ENCODE peak calls at places on chromosomes 13 and 19, in nine cellular contexts. S is stimulated activated naive CD8-positive, alpha-beta T cell treated with anti-CD3 and anti-CD28 coated beads, Interleukin-15, amount 100 ng/mL, for 72 hours; C is HCT116; M is activated naive CD8-positive, alpha-beta T cell treated with anti-CD3 and anti-CD28 coated beads, Interleukin-2, amount 50 U/mL, for 24 hours; K is activated CD8-positive, alpha-beta T cell treated with anti-CD3 and anti-CD28 coated beads for 36 hours; E is body of pancreas; Q is PC-3; A is naive thymus-derived CD4-positive, alpha-beta T cell; U is left ventricle myocardium superior. Y is an unnamed sample.
A peak's percentile ranks its signal among the peaks of the same experiment; 100 is the strongest.

GRCh38 chr13:70792121-70792520 is 683.9 kb upstream of the KLHL1 start:
- ATAC-seq in S (no peak), C (no peak), M (no peak), K (no peak), E (no peak), Q (no peak), A (no peak), U (no peak), Y (no peak)

GRCh38 chr13:106210327-106210726 is 325.1 kb downstream of the EFNB2 start:
- ATAC-seq in S (no peak), C (no peak), M (no peak), K (no peak), E (no peak), Q (no peak), A (no peak), U (no peak), Y (no peak)

GRCh38 chr13:32041429-32041828 is 9.9 kb downstream of the FRY start:
- ATAC-seq in S (no peak), C (no peak), M (peak; percentile 54), K (no peak), E (no peak), Q (no peak), A (no peak), U (no peak), Y (peak; percentile 78)

GRCh38 chr19:55208880-55209429 is 346 bp downstream of the PTPRH start:
- ATAC-seq in S (no peak), C (no peak), M (no peak), K (no peak), E (no peak), Q (no peak), A (no peak), U (no peak), Y (no peak)

GRCh38 chr13:30044932-30045331 is 194.5 kb upstream of the UBL3 start:
- ATAC-seq in S (no peak), C (no peak), M (no peak), K (no peak), E (no peak), Q (no peak), A (no peak), U (no peak), Y (no peak)

GRCh38 chr19:47539747-47540311 is 25.0 kb upstream of the NAPA start:
- ATAC-seq in S (no peak), C (no peak), M (no peak), K (peak; percentile 27), E (no peak), Q (no peak), A (peak; percentile 60), U (no peak), Y (no peak)

GRCh38 chr13:104577029-104577820 is 1511.0 kb upstream of the SLC10A2 start:
- ATAC-seq in S (no peak), C (no peak), M (no peak), K (peak; percentile 34), E (no peak), Q (no peak), A (no peak), U (no peak), Y (no peak)

GRCh38 chr19:18014197-18014596 is 6.2 kb downstream of the ARRDC2 start:
- ATAC-seq in S (peak; percentile 77), C (no peak), M (peak; percentile 53), K (peak; percentile 64), E (no peak), Q (no peak), A (peak; percentile 90), U (no peak), Y (peak; percentile 78)

GRCh38 chr19:7515471-7516226 is at the start of gene ZNF358:
- ATAC-seq in S (peak; percentile 87), C (peak; percentile 93), M (peak; percentile 81), K (peak; percentile 97), E (peak; percentile 87), Q (peak; percentile 96), A (peak; percentile 80), U (peak; percentile 92), Y (peak; percentile 90)

GRCh38 chr19:50039968-50040367 is 14.2 kb downstream of the ZNF473 start:
- ATAC-seq in S (no peak), C (no peak), M (no peak), K (no peak), E (no peak), Q (no peak), A (no peak), U (no peak), Y (no peak)

GRCh38 chr13:97255515-97255999 is 33.4 kb downstream of the MBNL2 start:
- ATAC-seq in S (peak; percentile 44), C (no peak), M (peak; percentile 12), K (no peak), E (no peak), Q (no peak), A (no peak), U (no peak), Y (peak; percentile 61)

GRCh38 chr19:53904909-53905308 is 4.2 kb upstream of the CACNG7 start:
- ATAC-seq in S (no peak), C (no peak), M (no peak), K (no peak), E (no peak), Q (peak; percentile 50), A (no peak), U (no peak), Y (no peak)

GRCh38 chr19:47002106-47002766 is 17.4 kb upstream of the NPAS1 start:
- ATAC-seq in S (no peak), C (peak; percentile 39), M (no peak), K (no peak), E (no peak), Q (no peak), A (no peak), U (peak; percentile 29), Y (no peak)

GRCh38 chr13:66313408-66313807 is 916.7 kb downstream of the PCDH9 start:
- ATAC-seq in S (no peak), C (no peak), M (no peak), K (no peak), E (peak; percentile 52), Q (no peak), A (no peak), U (peak; percentile 80), Y (no peak)

GRCh38 chr19:46297700-46298476 is 1.0 kb downstream of the HIF3A start:
- ATAC-seq in S (no peak), C (peak; percentile 23), M (no peak), K (no peak), E (peak; percentile 4), Q (no peak), A (no peak), U (peak; percentile 61), Y (no peak)

GRCh38 chr13:44271031-44271433 is 102.6 kb upstream of the SERP2 start:
- ATAC-seq in S (no peak), C (no peak), M (no peak), K (no peak), E (peak; percentile 33), Q (peak; percentile 37), A (no peak), U (peak; percentile 61), Y (no peak)

GRCh38 chr13:26017196-26017921 is 34.5 kb downstream of the SHISA2 start:
- ATAC-seq in S (peak; percentile 82), C (no peak), M (peak; percentile 24), K (peak; percentile 84), E (peak; percentile 37), Q (no peak), A (peak; percentile 58), U (peak; percentile 78), Y (no peak)

GRCh38 chr13:51955841-51956603 is 55.2 kb downstream of the ATP7B start:
- ATAC-seq in S (no peak), C (no peak), M (peak; percentile 35), K (no peak), E (no peak), Q (no peak), A (no peak), U (no peak), Y (no peak)

GRCh38 chr13:90321281-90321931 is 1026.1 kb upstream of the MIR17HG start:
- ATAC-seq in S (no peak), C (no peak), M (no peak), K (no peak), E (no peak), Q (no peak), A (no peak), U (no peak), Y (no peak)

GRCh38 chr19:54905908-54906511 is at the start of gene NCR1:
- ATAC-seq in S (peak; percentile 84), C (no peak), M (peak; percentile 49), K (peak; percentile 69), E (no peak), Q (no peak), A (peak; percentile 80), U (no peak), Y (peak; percentile 57)

GRCh38 chr13:112756511-112756966 is 66.7 kb downstream of the ATP11A start:
- ATAC-seq in S (no peak), C (no peak), M (no peak), K (no peak), E (no peak), Q (no peak), A (no peak), U (no peak), Y (no peak)

GRCh38 chr19:29837448-29837961 is 25.7 kb downstream of the CCNE1 start:
- ATAC-seq in S (peak; percentile 81), C (no peak), M (peak; percentile 82), K (peak; percentile 85), E (no peak), Q (no peak), A (peak; percentile 97), U (no peak), Y (peak; percentile 67)

GRCh38 chr19:40717325-40717879 is 490 bp downstream of the ITPKC start:
- ATAC-seq in S (no peak), C (no peak), M (no peak), K (no peak), E (no peak), Q (no peak), A (no peak), U (no peak), Y (no peak)

GRCh38 chr19:11437955-11438354 is 2.5 kb downstream of the PRKCSH start:
- ATAC-seq in S (no peak), C (no peak), M (no peak), K (no peak), E (no peak), Q (no peak), A (no peak), U (no peak), Y (no peak)

GRCh38 chr19:51811344-51811743 is 16.4 kb downstream of the FPR3 start:
- ATAC-seq in S (no peak), C (no peak), M (no peak), K (no peak), E (no peak), Q (no peak), A (peak; percentile 84), U (peak; percentile 66), Y (no peak)

GRCh38 chr19:40613669-40614594 is 12.8 kb downstream of the LTBP4 start:
- ATAC-seq in S (peak; percentile 72), C (peak; percentile 67), M (peak; percentile 50), K (peak; percentile 54), E (no peak), Q (no peak), A (peak; percentile 76), U (peak; percentile 70), Y (peak; percentile 59)

GRCh38 chr13:30872195-30872594 is 33.9 kb upstream of the MEDAG start:
- ATAC-seq in S (no peak), C (no peak), M (no peak), K (no peak), E (no peak), Q (no peak), A (no peak), U (no peak), Y (no peak)

GRCh38 chr19:45800009-45800553 is 7.4 kb upstream of the DMWD start:
- ATAC-seq in S (no peak), C (no peak), M (no peak), K (no peak), E (no peak), Q (peak; percentile 49), A (no peak), U (no peak), Y (no peak)

GRCh38 chr19:46919324-46919723 is 58.5 kb downstream of the ARHGAP35 start:
- ATAC-seq in S (peak; percentile 88), C (no peak), M (peak; percentile 73), K (peak; percentile 61), E (no peak), Q (peak; percentile 59), A (no peak), U (no peak), Y (peak; percentile 68)

GRCh38 chr19:47901370-47901769 is 15.3 kb upstream of the SULT2A1 start:
- ATAC-seq in S (no peak), C (no peak), M (no peak), K (no peak), E (no peak), Q (no peak), A (no peak), U (no peak), Y (no peak)